ENCODE peak calls at places on chromosome 10, in four cellular contexts. Y is brain microvascular endothelial cell; T is naive thymus-derived CD4-positive, alpha-beta T cell; U is esophagus squamous epithelium. C is an unnamed sample.

GRCh38 chr10:33460461-33461294 is 126.2 kb upstream of the NRP1 start:
- DNase-seq in U (no peak), Y (peak; percentile 69), T (no peak), C (peak; percentile 34)

GRCh38 chr10:102835007-102835482 is 2.2 kb downstream of the CYP17A1 start:
- DNase-seq in Y (peak; percentile 51), T (peak; percentile 68), U (no peak), C (no peak)

GRCh38 chr10:122298598-122299301 is 27.7 kb downstream of the BTBD16 start:
- DNase-seq in Y (peak; percentile 67), T (peak; percentile 52), U (no peak), C (no peak)

GRCh38 chr10:101238732-101239105 is 9.5 kb upstream of the LBX1 start:
- DNase-seq in U (no peak), T (no peak), Y (no peak), C (no peak)

GRCh38 chr10:74892874-74893273 is 66.5 kb downstream of the KAT6B start:
- DNase-seq in Y (no peak), U (no peak), T (no peak), C (no peak)

GRCh38 chr10:48708144-48708543 is 23.5 kb downstream of the WDFY4 start:
- DNase-seq in T (no peak), Y (peak; percentile 50), U (no peak), C (no peak)

GRCh38 chr10:111126073-111126472 is 49.2 kb downstream of the ADRA2A start:
- DNase-seq in Y (peak; percentile 3), U (no peak), T (no peak), C (no peak)

GRCh38 chr10:17229717-17229966 is 1.6 kb downstream of the VIM start:
- DNase-seq in U (no peak), Y (peak; percentile 49), T (no peak), C (no peak)

GRCh38 chr10:130481076-130481930 is 345.1 kb downstream of the GLRX3 start:
- DNase-seq in T (no peak), U (no peak), Y (no peak), C (no peak)

DNA sequence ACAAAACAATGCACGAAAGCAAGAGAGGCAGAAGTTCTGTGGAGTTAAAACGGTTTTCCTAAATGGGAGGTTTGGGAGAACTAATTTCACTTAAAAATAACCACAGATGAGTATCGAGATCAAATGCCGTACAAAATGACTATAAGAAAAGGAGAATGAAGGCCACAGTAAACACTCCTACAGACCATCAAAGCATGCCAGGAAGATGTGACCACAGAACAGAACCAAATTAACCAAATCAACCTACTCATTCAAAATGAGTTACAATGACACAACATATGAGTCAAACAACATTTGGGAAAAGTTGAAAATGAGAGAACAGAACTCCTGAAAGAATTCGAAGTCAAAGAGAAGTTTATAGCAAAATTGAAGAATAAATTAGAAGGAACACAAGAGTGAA is 24.3 kb upstream of the DOCK1 start:
- DNase-seq in U (no peak), Y (no peak), T (no peak), C (no peak)
- H3K4me3 ChIP-seq in U (no peak overlapping the region), Y (no peak overlapping the region), T (no peak overlapping the region), C (no peak overlapping the region)

GRCh38 chr10:7364474-7364873 is 46.4 kb downstream of the SFMBT2 start:
- DNase-seq in U (no peak), T (no peak), Y (no peak), C (no peak)
- H3K36me3 ChIP-seq in U (no peaks in the 10 kb centered on the region), T (peaks cover 7% of the 10 kb centered on the region), Y (no peaks in the 10 kb centered on the region), C (no peaks in the 10 kb centered on the region)

DNA sequence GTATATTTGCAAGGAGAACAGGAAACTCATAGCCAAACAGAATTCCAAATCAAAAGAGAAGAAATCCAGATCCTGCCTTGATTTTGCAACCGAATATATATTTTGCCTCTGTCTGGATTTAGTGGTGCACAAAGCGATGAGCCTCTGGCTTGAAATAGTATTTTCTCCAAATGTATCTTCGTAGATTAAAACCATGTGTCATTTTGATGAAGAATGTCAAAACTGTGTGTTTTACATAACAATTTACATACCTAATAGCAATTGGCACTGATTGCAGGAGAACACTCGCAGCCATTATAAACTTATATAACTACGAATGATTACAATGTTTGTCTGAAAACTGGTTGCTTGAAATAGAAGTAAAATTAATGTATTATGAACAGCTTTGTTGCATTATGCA is 156.4 kb downstream of the ARID5B start:
- DNase-seq in T (no peak), Y (no peak), U (no peak), C (no peak)
- H3K4me3 ChIP-seq in T (no peak overlapping the region), Y (no peak overlapping the region), U (peak overlapping the region; percentile 17), C (no peak overlapping the region)

GRCh38 chr10:95626468-95626867 is 30.0 kb downstream of the ALDH18A1 start:
- DNase-seq in Y (no peak), U (no peak), T (no peak), C (no peak)

GRCh38 chr10:95628786-95629185 is 27.7 kb downstream of the ALDH18A1 start:
- DNase-seq in Y (no peak), T (no peak), U (no peak), C (no peak)
- H3K36me3 ChIP-seq in Y (peaks cover 80% of the 10 kb centered on the region), T (peaks cover 7% of the 10 kb centered on the region), U (peaks cover 14% of the 10 kb centered on the region), C (peaks cover 26% of the 10 kb centered on the region)

GRCh38 chr10:123852411-123852951 is 39.1 kb downstream of the CPXM2 start:
- DNase-seq in Y (no peak), T (no peak), U (no peak), C (no peak)

GRCh38 chr10:123855013-123855684 is 36.5 kb downstream of the CPXM2 start:
- DNase-seq in Y (no peak), U (no peak), T (no peak), C (peak; percentile 38)

GRCh38 chr10:123854498-123854897 is 37.1 kb downstream of the CPXM2 start:
- DNase-seq in Y (no peak), U (no peak), T (no peak), C (no peak)

GRCh38 chr10:123857616-123858015 is 34.0 kb downstream of the CPXM2 start:
- DNase-seq in T (no peak), U (no peak), Y (no peak), C (no peak)

DNA sequence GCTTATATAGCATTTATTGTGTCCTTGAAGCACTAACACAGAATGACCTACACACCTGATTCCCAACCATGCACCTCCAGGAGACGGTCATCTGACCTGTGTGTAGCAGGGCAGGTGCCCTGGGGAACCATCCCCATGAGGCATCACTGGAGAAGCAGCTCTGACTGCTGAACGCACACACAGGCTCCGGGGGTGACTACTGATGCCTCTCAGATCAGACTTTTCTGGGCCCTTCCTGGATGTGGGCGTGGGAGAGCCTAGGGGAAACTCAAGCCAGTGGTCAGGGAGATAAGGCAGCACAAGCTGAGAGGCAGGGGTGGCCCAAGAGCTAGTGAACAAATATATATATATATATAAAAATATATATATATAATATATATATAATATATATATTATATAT is 37.6 kb downstream of the CPXM2 start:
- DNase-seq in T (no peak), U (no peak), Y (no peak), C (no peak)
- H3K4me3 ChIP-seq in T (no peak overlapping the region), U (no peak overlapping the region), Y (no peak overlapping the region), C (no peak overlapping the region)

C was measured in BJ.